ENCODE peak calls at places on chromosomes 11 and 22, in seven cellular contexts. One of them, this sample, is unnamed.

GRCh38 chr11:74929431-74930363 is 19.2 kb downstream of the XRRA1 start:
- DNase-seq in pancreas: no peak
- DNase-seq in Peyer's patch: peak
- DNase-seq in fibroblast of mammary gland: peak
- DNase-seq in thoracic aorta: peak
- DNase-seq in fibroblast of lung: peak
- DNase-seq in IMR-90: peak
- DNase-seq in this sample: no peak

GRCh38 chr11:95516786-95517185 is 272.8 kb downstream of the FAM76B start:
- DNase-seq in fibroblast of lung: peak
- DNase-seq in IMR-90: peak
- DNase-seq in fibroblast of mammary gland: peak
- DNase-seq in thoracic aorta: no peak
- DNase-seq in Peyer's patch: no peak
- DNase-seq in pancreas: no peak
- DNase-seq in this sample: no peak

GRCh38 chr22:50061824-50062355 is 3.8 kb upstream of the TTLL8 start:
- DNase-seq in Peyer's patch: no peak
- DNase-seq in fibroblast of lung: no peak
- DNase-seq in pancreas: no peak
- DNase-seq in IMR-90: no peak
- DNase-seq in thoracic aorta: no peak
- DNase-seq in fibroblast of mammary gland: no peak
- DNase-seq in this sample: no peak

GRCh38 chr11:9838961-9839360 is 175.1 kb downstream of the SWAP70 start:
- DNase-seq in thoracic aorta: no peak
- DNase-seq in Peyer's patch: no peak
- DNase-seq in IMR-90: no peak
- DNase-seq in fibroblast of mammary gland: no peak
- DNase-seq in fibroblast of lung: no peak
- DNase-seq in pancreas: no peak
- DNase-seq in this sample: no peak

GRCh38 chr11:19370100-19370861 is 129.5 kb upstream of the E2F8 start:
- DNase-seq in pancreas: no peak
- DNase-seq in fibroblast of mammary gland: peak
- DNase-seq in IMR-90: peak
- DNase-seq in thoracic aorta: no peak
- DNase-seq in Peyer's patch: no peak
- DNase-seq in fibroblast of lung: peak
- DNase-seq in this sample: no peak

GRCh38 chr22:37282385-37282677 is at the start of gene CYTH4:
- DNase-seq in fibroblast of lung: no peak
- DNase-seq in IMR-90: no peak
- DNase-seq in Peyer's patch: peak
- DNase-seq in thoracic aorta: no peak
- DNase-seq in fibroblast of mammary gland: no peak
- DNase-seq in pancreas: no peak
- DNase-seq in this sample: no peak

GRCh38 chr22:27542602-27543001 is 259.0 kb downstream of the MN1 start:
- DNase-seq in fibroblast of lung: no peak
- DNase-seq in Peyer's patch: no peak
- DNase-seq in thoracic aorta: no peak
- DNase-seq in pancreas: no peak
- DNase-seq in IMR-90: no peak
- DNase-seq in fibroblast of mammary gland: no peak
- DNase-seq in this sample: no peak

GRCh38 chr11:15107730-15108515 is 6.8 kb upstream of the INSC start:
- DNase-seq in pancreas: no peak
- DNase-seq in fibroblast of mammary gland: peak
- DNase-seq in IMR-90: peak
- DNase-seq in fibroblast of lung: no peak
- DNase-seq in Peyer's patch: peak
- DNase-seq in thoracic aorta: no peak
- DNase-seq in this sample: no peak

GRCh38 chr22:37416806-37417205 is 10.5 kb downstream of the ELFN2 start:
- DNase-seq in thoracic aorta: no peak
- DNase-seq in pancreas: peak
- DNase-seq in fibroblast of mammary gland: no peak
- DNase-seq in fibroblast of lung: no peak
- DNase-seq in Peyer's patch: no peak
- DNase-seq in IMR-90: no peak
- DNase-seq in this sample: no peak

GRCh38 chr11:130054966-130055365 is 14.7 kb upstream of the APLP2 start:
- DNase-seq in fibroblast of lung: no peak
- DNase-seq in Peyer's patch: no peak
- DNase-seq in pancreas: no peak
- DNase-seq in fibroblast of mammary gland: no peak
- DNase-seq in thoracic aorta: no peak
- DNase-seq in IMR-90: no peak
- DNase-seq in this sample: no peak

GRCh38 chr11:119029340-119030028 is 1.2 kb downstream of the SLC37A4 start:
- DNase-seq in pancreas: peak
- DNase-seq in Peyer's patch: no peak
- DNase-seq in thoracic aorta: no peak
- DNase-seq in IMR-90: no peak
- DNase-seq in fibroblast of lung: no peak
- DNase-seq in fibroblast of mammary gland: no peak
- DNase-seq in this sample: no peak

GRCh38 chr11:76030286-76030685 is 176.0 kb downstream of the WNT11 start:
- DNase-seq in thoracic aorta: no peak
- DNase-seq in fibroblast of lung: no peak
- DNase-seq in fibroblast of mammary gland: peak
- DNase-seq in IMR-90: peak
- DNase-seq in pancreas: no peak
- DNase-seq in Peyer's patch: no peak
- DNase-seq in this sample: no peak

GRCh38 chr11:104899226-104899625 is 966 bp upstream of the CASP12 start:
- DNase-seq in fibroblast of lung: no peak
- DNase-seq in Peyer's patch: no peak
- DNase-seq in IMR-90: no peak
- DNase-seq in pancreas: no peak
- DNase-seq in fibroblast of mammary gland: no peak
- DNase-seq in thoracic aorta: no peak
- DNase-seq in this sample: no peak

GRCh38 chr11:32396991-32397390 is 38.3 kb downstream of the WT1 start:
- DNase-seq in fibroblast of mammary gland: no peak
- DNase-seq in thoracic aorta: no peak
- DNase-seq in Peyer's patch: no peak
- DNase-seq in fibroblast of lung: no peak
- DNase-seq in IMR-90: no peak
- DNase-seq in pancreas: no peak
- DNase-seq in this sample: no peak

GRCh38 chr11:87473174-87473573 is 435.4 kb downstream of the TMEM135 start:
- DNase-seq in thoracic aorta: no peak
- DNase-seq in IMR-90: peak
- DNase-seq in pancreas: no peak
- DNase-seq in Peyer's patch: no peak
- DNase-seq in fibroblast of lung: peak
- DNase-seq in fibroblast of mammary gland: peak
- DNase-seq in this sample: peak

GRCh38 chr11:26623076-26623666 is 51.1 kb upstream of the MUC15 start:
- DNase-seq in fibroblast of mammary gland: peak
- DNase-seq in pancreas: no peak
- DNase-seq in fibroblast of lung: peak
- DNase-seq in IMR-90: peak
- DNase-seq in thoracic aorta: no peak
- DNase-seq in Peyer's patch: no peak
- DNase-seq in this sample: no peak

GRCh38 chr11:130457909-130458729 is 9.7 kb downstream of the ADAMTS15 start:
- DNase-seq in fibroblast of mammary gland: no peak
- DNase-seq in pancreas: no peak
- DNase-seq in Peyer's patch: no peak
- DNase-seq in thoracic aorta: no peak
- DNase-seq in fibroblast of lung: peak
- DNase-seq in IMR-90: no peak
- DNase-seq in this sample: no peak

GRCh38 chr22:42930810-42931420 is 73.8 kb upstream of the ARFGAP3 start:
- DNase-seq in thoracic aorta: no peak
- DNase-seq in fibroblast of lung: no peak
- DNase-seq in pancreas: no peak
- DNase-seq in IMR-90: peak
- DNase-seq in fibroblast of mammary gland: peak
- DNase-seq in Peyer's patch: no peak
- DNase-seq in this sample: no peak

GRCh38 chr11:579830-580601 is 3.7 kb downstream of the PHRF1 start:
- DNase-seq in Peyer's patch: no peak
- DNase-seq in fibroblast of lung: no peak
- DNase-seq in IMR-90: peak
- DNase-seq in thoracic aorta: no peak
- DNase-seq in pancreas: peak
- DNase-seq in fibroblast of mammary gland: peak
- DNase-seq in this sample: no peak

GRCh38 chr22:39135092-39135896 is 17.2 kb downstream of the CBX7 start:
- DNase-seq in fibroblast of lung: peak
- DNase-seq in fibroblast of mammary gland: no peak
- DNase-seq in Peyer's patch: no peak
- DNase-seq in thoracic aorta: no peak
- DNase-seq in pancreas: peak
- DNase-seq in IMR-90: no peak
- DNase-seq in this sample: no peak

GRCh38 chr11:59208956-59209355 is 3.8 kb downstream of the MPEG1 start:
- DNase-seq in Peyer's patch: no peak
- DNase-seq in IMR-90: peak
- DNase-seq in fibroblast of mammary gland: peak
- DNase-seq in pancreas: no peak
- DNase-seq in thoracic aorta: no peak
- DNase-seq in fibroblast of lung: no peak
- DNase-seq in this sample: no peak

GRCh38 chr22:46044718-46045458 is 67.9 kb upstream of the WNT7B start:
- DNase-seq in fibroblast of mammary gland: no peak
- DNase-seq in Peyer's patch: peak
- DNase-seq in fibroblast of lung: no peak
- DNase-seq in pancreas: no peak
- DNase-seq in thoracic aorta: no peak
- DNase-seq in IMR-90: no peak
- DNase-seq in this sample: no peak
- H3K4me3 ChIP-seq in fibroblast of mammary gland: peak
- H3K4me3 ChIP-seq in Peyer's patch: peak
- H3K4me3 ChIP-seq in fibroblast of lung: peak
- H3K4me3 ChIP-seq in pancreas: peak
- H3K4me3 ChIP-seq in thoracic aorta: peak
- H3K4me3 ChIP-seq in IMR-90: peak
- H3K4me3 ChIP-seq in this sample: peak

GRCh38 chr11:57303280-57303989 is 21.3 kb downstream of the TNKS1BP1 start:
- DNase-seq in thoracic aorta: no peak
- DNase-seq in IMR-90: no peak
- DNase-seq in Peyer's patch: no peak
- DNase-seq in fibroblast of lung: no peak
- DNase-seq in pancreas: no peak
- DNase-seq in fibroblast of mammary gland: no peak
- DNase-seq in this sample: no peak
- TF ChIP-seq CTCF in thoracic aorta: no peak
- TF ChIP-seq CTCF in IMR-90: no peak
- TF ChIP-seq CTCF in Peyer's patch: no peak
- TF ChIP-seq CTCF in fibroblast of lung: no peak
- TF ChIP-seq CTCF in pancreas: no peak
- TF ChIP-seq CTCF in fibroblast of mammary gland: no peak
- TF ChIP-seq CTCF in this sample: no peak

GRCh38 chr22:49051491-49052022 is 776.1 kb downstream of the BRD1 start:
- DNase-seq in fibroblast of mammary gland: no peak
- DNase-seq in Peyer's patch: no peak
- DNase-seq in thoracic aorta: no peak
- DNase-seq in IMR-90: no peak
- DNase-seq in fibroblast of lung: no peak
- DNase-seq in pancreas: no peak
- DNase-seq in this sample: no peak
- H3K4me3 ChIP-seq in fibroblast of mammary gland: no peak
- H3K4me3 ChIP-seq in Peyer's patch: peak
- H3K4me3 ChIP-seq in thoracic aorta: peak
- H3K4me3 ChIP-seq in IMR-90: peak
- H3K4me3 ChIP-seq in fibroblast of lung: no peak
- H3K4me3 ChIP-seq in pancreas: peak
- H3K4me3 ChIP-seq in this sample: no peak

GRCh38 chr22:31287818-31288495 is 4.3 kb downstream of the PIK3IP1 start:
- DNase-seq in fibroblast of lung: no peak
- DNase-seq in pancreas: no peak
- DNase-seq in thoracic aorta: no peak
- DNase-seq in IMR-90: no peak
- DNase-seq in Peyer's patch: no peak
- DNase-seq in fibroblast of mammary gland: no peak
- DNase-seq in this sample: no peak

GRCh38 chr22:31288496-31289235 is 3.6 kb downstream of the PIK3IP1 start:
- DNase-seq in fibroblast of lung: no peak
- DNase-seq in Peyer's patch: no peak
- DNase-seq in fibroblast of mammary gland: no peak
- DNase-seq in thoracic aorta: no peak
- DNase-seq in IMR-90: no peak
- DNase-seq in pancreas: no peak
- DNase-seq in this sample: no peak

GRCh38 chr22:31284756-31285155 is 7.5 kb downstream of the PIK3IP1 start:
- DNase-seq in Peyer's patch: no peak
- DNase-seq in pancreas: no peak
- DNase-seq in IMR-90: no peak
- DNase-seq in fibroblast of lung: no peak
- DNase-seq in thoracic aorta: no peak
- DNase-seq in fibroblast of mammary gland: no peak
- DNase-seq in this sample: no peak

GRCh38 chr22:31284241-31284745 is 8.0 kb downstream of the PIK3IP1 start:
- DNase-seq in fibroblast of mammary gland: no peak
- DNase-seq in fibroblast of lung: no peak
- DNase-seq in Peyer's patch: no peak
- DNase-seq in pancreas: no peak
- DNase-seq in IMR-90: no peak
- DNase-seq in thoracic aorta: no peak
- DNase-seq in this sample: no peak

GRCh38 chr22:31286360-31287255 is 5.7 kb downstream of the PIK3IP1 start:
- DNase-seq in thoracic aorta: no peak
- DNase-seq in fibroblast of lung: no peak
- DNase-seq in fibroblast of mammary gland: no peak
- DNase-seq in IMR-90: no peak
- DNase-seq in Peyer's patch: peak
- DNase-seq in pancreas: no peak
- DNase-seq in this sample: no peak
- TF ChIP-seq CTCF in thoracic aorta: no peak
- TF ChIP-seq CTCF in fibroblast of lung: no peak
- TF ChIP-seq CTCF in fibroblast of mammary gland: no peak
- TF ChIP-seq CTCF in IMR-90: no peak
- TF ChIP-seq CTCF in Peyer's patch: no peak
- TF ChIP-seq CTCF in pancreas: no peak
- TF ChIP-seq CTCF in this sample: no peak

GRCh38 chr11:47478651-47479329 is 29.9 kb upstream of the RAPSN start:
- DNase-seq in fibroblast of lung: no peak
- DNase-seq in pancreas: no peak
- DNase-seq in thoracic aorta: no peak
- DNase-seq in fibroblast of mammary gland: no peak
- DNase-seq in IMR-90: no peak
- DNase-seq in Peyer's patch: no peak
- DNase-seq in this sample: no peak
- H3K4me3 ChIP-seq in fibroblast of lung: no peak
- H3K4me3 ChIP-seq in pancreas: no peak
- H3K4me3 ChIP-seq in thoracic aorta: no peak
- H3K4me3 ChIP-seq in fibroblast of mammary gland: no peak
- H3K4me3 ChIP-seq in IMR-90: no peak
- H3K4me3 ChIP-seq in Peyer's patch: no peak
- H3K4me3 ChIP-seq in this sample: no peak

This sample was measured in BJ.